ENCODE peak calls at places on chromosomes 16 and 17, in seven cellular contexts. One of them, this sample, is unnamed.

GRCh38 chr16:74107795-74108610 is 188.6 kb upstream of the PSMD7 start:
- DNase-seq in stomach: peak
- DNase-seq in GM12878: peak
- DNase-seq in suprapubic skin: no peak
- DNase-seq in transverse colon: peak
- DNase-seq in H1: peak
- DNase-seq in sigmoid colon: no peak
- DNase-seq in this sample: no peak

GRCh38 chr16:14015461-14015860 is 55.7 kb upstream of the MRTFB start:
- DNase-seq in stomach: no peak
- DNase-seq in GM12878: no peak
- DNase-seq in suprapubic skin: no peak
- DNase-seq in transverse colon: no peak
- DNase-seq in H1: no peak
- DNase-seq in sigmoid colon: no peak
- DNase-seq in this sample: no peak

GRCh38 chr17:40130352-40131042 is 8.7 kb downstream of the MSL1 start:
- DNase-seq in stomach: peak
- DNase-seq in GM12878: no peak
- DNase-seq in suprapubic skin: no peak
- DNase-seq in transverse colon: no peak
- DNase-seq in H1: no peak
- DNase-seq in sigmoid colon: peak
- DNase-seq in this sample: no peak

GRCh38 chr17:16934133-16934795 is 37.7 kb downstream of the TNFRSF13B start:
- DNase-seq in stomach: no peak
- DNase-seq in GM12878: no peak
- DNase-seq in suprapubic skin: peak
- DNase-seq in transverse colon: peak
- DNase-seq in H1: no peak
- DNase-seq in sigmoid colon: peak
- DNase-seq in this sample: peak

GRCh38 chr17:83189673-83190385 is 110.4 kb downstream of the METRNL start:
- DNase-seq in stomach: peak
- DNase-seq in GM12878: no peak
- DNase-seq in suprapubic skin: peak
- DNase-seq in transverse colon: no peak
- DNase-seq in H1: peak
- DNase-seq in sigmoid colon: peak
- DNase-seq in this sample: peak

GRCh38 chr17:72342061-72342460 is 221.2 kb downstream of the SOX9 start:
- DNase-seq in stomach: no peak
- DNase-seq in GM12878: no peak
- DNase-seq in suprapubic skin: no peak
- DNase-seq in transverse colon: no peak
- DNase-seq in H1: no peak
- DNase-seq in sigmoid colon: no peak
- DNase-seq in this sample: no peak

GRCh38 chr16:66326995-66327513 is 39.4 kb upstream of the CDH5 start:
- DNase-seq in stomach: no peak
- DNase-seq in GM12878: no peak
- DNase-seq in suprapubic skin: no peak
- DNase-seq in transverse colon: peak
- DNase-seq in H1: no peak
- DNase-seq in sigmoid colon: no peak
- DNase-seq in this sample: peak

GRCh38 chr17:40486513-40487370 is 14.7 kb downstream of the TNS4 start:
- DNase-seq in stomach: no peak
- DNase-seq in GM12878: no peak
- DNase-seq in suprapubic skin: no peak
- DNase-seq in transverse colon: no peak
- DNase-seq in H1: no peak
- DNase-seq in sigmoid colon: no peak
- DNase-seq in this sample: no peak

GRCh38 chr17:73393962-73394361 is 82.2 kb upstream of the CDC42EP4 start:
- DNase-seq in stomach: no peak
- DNase-seq in GM12878: no peak
- DNase-seq in suprapubic skin: no peak
- DNase-seq in transverse colon: no peak
- DNase-seq in H1: no peak
- DNase-seq in sigmoid colon: no peak
- DNase-seq in this sample: no peak

GRCh38 chr17:17999364-18000007 is 26.8 kb downstream of the DRC3 start:
- DNase-seq in stomach: no peak
- DNase-seq in GM12878: no peak
- DNase-seq in suprapubic skin: no peak
- DNase-seq in transverse colon: no peak
- DNase-seq in H1: no peak
- DNase-seq in sigmoid colon: no peak
- DNase-seq in this sample: no peak

GRCh38 chr16:31143889-31144148 is 6.0 kb downstream of the PRSS36 start:
- DNase-seq in stomach: no peak
- DNase-seq in GM12878: no peak
- DNase-seq in suprapubic skin: no peak
- DNase-seq in transverse colon: no peak
- DNase-seq in H1: no peak
- DNase-seq in sigmoid colon: no peak
- DNase-seq in this sample: no peak

GRCh38 chr16:31145398-31145990 is 4.4 kb downstream of the PRSS36 start:
- DNase-seq in stomach: no peak
- DNase-seq in GM12878: no peak
- DNase-seq in suprapubic skin: no peak
- DNase-seq in transverse colon: no peak
- DNase-seq in H1: no peak
- DNase-seq in sigmoid colon: no peak
- DNase-seq in this sample: no peak

GRCh38 chr16:31141489-31142108 is 6.1 kb upstream of the PRSS8 start:
- DNase-seq in stomach: no peak
- DNase-seq in GM12878: no peak
- DNase-seq in suprapubic skin: no peak
- DNase-seq in transverse colon: no peak
- DNase-seq in H1: no peak
- DNase-seq in sigmoid colon: peak
- DNase-seq in this sample: peak

GRCh38 chr16:31143036-31143888 is 6.6 kb downstream of the PRSS36 start:
- DNase-seq in stomach: no peak
- DNase-seq in GM12878: no peak
- DNase-seq in suprapubic skin: no peak
- DNase-seq in transverse colon: no peak
- DNase-seq in H1: peak
- DNase-seq in sigmoid colon: peak
- DNase-seq in this sample: peak

DNA sequence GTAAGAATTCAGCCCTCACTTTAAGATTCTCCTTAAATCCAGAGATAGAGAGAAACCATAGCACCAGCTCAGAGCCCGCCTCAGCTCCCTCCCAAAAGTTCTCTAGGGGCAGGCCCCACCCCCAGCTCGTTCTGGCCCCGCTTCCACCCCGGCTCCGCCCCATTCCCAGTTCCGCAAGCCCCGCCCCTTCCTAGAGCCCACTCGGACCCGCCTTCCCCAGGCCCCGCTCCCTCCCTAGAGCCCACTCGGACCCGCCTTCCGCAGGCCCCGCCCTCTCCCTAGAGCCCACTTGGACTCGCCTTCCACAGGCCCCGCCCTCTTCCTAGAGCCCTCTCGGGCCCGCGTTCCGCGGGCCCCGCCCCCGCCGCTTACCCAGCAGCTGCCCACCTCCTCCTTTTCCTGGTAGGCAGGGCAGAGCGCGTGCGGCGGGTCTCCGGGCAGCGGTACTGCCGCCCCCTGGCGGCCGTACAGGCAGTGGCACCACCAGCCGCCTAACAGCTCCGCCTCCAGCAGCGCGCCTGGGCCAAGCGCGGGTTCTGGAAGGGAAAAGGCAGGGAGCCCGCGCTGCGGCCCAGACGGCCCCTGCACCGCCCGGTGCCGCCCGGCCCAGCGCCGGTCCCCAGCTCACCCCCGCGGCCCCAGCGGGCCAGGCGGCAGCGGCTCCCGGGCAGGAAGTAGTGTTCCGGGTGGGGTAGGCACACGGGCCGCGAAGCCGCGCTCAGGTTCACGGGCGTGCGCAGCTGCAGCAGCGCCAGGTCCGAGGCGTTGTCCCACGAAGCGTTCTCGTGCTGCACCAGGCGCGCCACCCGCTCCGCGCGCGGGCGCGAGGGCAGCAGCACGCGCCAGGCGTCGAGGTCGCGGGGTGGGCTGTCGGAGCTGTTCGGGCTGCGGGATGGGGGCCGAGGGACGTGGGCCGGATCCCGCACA is 6.8 kb upstream of the PRSS8 start:
- DNase-seq in stomach: peak
- DNase-seq in GM12878: peak
- DNase-seq in suprapubic skin: peak
- DNase-seq in transverse colon: peak
- DNase-seq in H1: peak
- DNase-seq in sigmoid colon: peak
- DNase-seq in this sample: peak
- TF ChIP-seq EP300 in stomach: no peak
- TF ChIP-seq EP300 in GM12878: no peak
- TF ChIP-seq EP300 in suprapubic skin: no peak
- TF ChIP-seq EP300 in transverse colon: peak
- TF ChIP-seq EP300 in H1: no peak
- TF ChIP-seq EP300 in sigmoid colon: no peak
- TF ChIP-seq EP300 in this sample: no peak

GRCh38 chr16:72922714-72923113 is 125.2 kb downstream of the ZFHX3 start:
- DNase-seq in stomach: no peak
- DNase-seq in GM12878: no peak
- DNase-seq in suprapubic skin: no peak
- DNase-seq in transverse colon: no peak
- DNase-seq in H1: no peak
- DNase-seq in sigmoid colon: peak
- DNase-seq in this sample: no peak
- TF ChIP-seq POLR2AphosphoS5 in stomach: no peak
- TF ChIP-seq POLR2AphosphoS5 in GM12878: no peak
- TF ChIP-seq POLR2AphosphoS5 in suprapubic skin: no peak
- TF ChIP-seq POLR2AphosphoS5 in transverse colon: no peak
- TF ChIP-seq POLR2AphosphoS5 in H1: no peak
- TF ChIP-seq POLR2AphosphoS5 in sigmoid colon: no peak
- TF ChIP-seq POLR2AphosphoS5 in this sample: no peak

DNA sequence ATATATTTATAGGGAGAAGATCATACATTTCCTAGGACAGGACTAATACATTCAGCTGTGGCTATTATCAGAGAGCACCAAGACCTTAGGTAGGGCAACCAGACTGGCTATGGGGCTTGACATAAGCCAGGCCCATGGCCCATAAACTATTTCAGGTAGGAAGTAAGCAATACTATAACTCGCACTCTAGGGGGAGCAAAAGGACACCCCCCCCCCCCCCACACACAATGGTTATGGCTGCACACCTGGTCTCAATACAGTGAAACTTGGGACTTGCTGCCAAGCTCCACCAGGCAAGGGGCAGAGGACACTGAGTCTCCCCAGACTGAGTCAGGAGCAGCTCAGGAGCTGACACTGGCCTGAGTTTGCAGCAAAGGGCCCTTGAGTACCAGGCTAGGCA is 348.9 kb upstream of the ASIC2 start:
- DNase-seq in stomach: no peak
- DNase-seq in GM12878: no peak
- DNase-seq in suprapubic skin: no peak
- DNase-seq in transverse colon: no peak
- DNase-seq in H1: no peak
- DNase-seq in sigmoid colon: no peak
- DNase-seq in this sample: no peak
- TF ChIP-seq CTCF in stomach: no peak
- TF ChIP-seq CTCF in GM12878: peak
- TF ChIP-seq CTCF in suprapubic skin: no peak
- TF ChIP-seq CTCF in transverse colon: no peak
- TF ChIP-seq CTCF in H1: peak
- TF ChIP-seq CTCF in sigmoid colon: no peak
- TF ChIP-seq CTCF in this sample: no peak

DNA sequence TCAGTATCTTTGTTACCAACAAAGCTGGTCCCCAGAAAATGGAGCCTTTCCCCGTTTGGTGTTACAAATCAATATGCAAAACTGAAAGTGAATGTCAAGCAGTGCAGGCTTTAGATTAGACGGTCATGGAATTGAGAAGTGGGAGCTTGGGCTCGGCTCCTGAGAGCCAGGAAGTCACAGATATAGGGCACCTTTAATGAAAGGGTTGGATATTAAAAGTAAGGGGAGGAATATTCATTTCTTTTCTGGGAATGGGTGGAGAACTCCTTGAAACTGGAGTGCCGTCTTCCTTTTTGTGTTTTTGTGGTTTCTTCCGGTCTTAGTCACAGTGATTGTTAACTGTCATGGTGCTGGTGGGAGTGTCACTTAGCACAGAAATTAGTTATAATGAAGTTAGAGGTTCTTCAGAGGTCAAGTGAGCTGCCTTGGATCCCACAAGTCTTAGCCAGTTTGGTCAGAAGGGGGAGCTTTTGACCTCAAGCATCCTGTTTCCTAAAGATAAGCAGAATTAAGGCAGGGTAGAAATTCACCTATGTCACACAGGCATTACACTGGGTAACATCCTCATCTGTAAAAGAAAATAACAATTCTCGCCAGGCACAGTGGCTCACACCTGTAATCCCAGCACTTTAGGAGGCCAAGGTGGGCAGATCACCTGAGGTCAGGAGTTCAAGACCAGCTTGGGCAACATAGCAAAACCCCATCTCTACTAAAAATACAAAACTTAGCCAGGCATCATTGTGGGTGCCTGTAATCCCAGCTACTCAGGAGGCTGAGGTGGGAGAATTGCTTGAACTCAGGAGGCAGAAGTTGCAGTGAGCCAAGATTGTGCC is 9.6 kb upstream of the EIF1 start:
- DNase-seq in stomach: no peak
- DNase-seq in GM12878: peak
- DNase-seq in suprapubic skin: no peak
- DNase-seq in transverse colon: no peak
- DNase-seq in H1: no peak
- DNase-seq in sigmoid colon: peak
- DNase-seq in this sample: peak
- TF ChIP-seq EP300 in stomach: no peak
- TF ChIP-seq EP300 in GM12878: no peak
- TF ChIP-seq EP300 in suprapubic skin: no peak
- TF ChIP-seq EP300 in transverse colon: no peak
- TF ChIP-seq EP300 in H1: no peak
- TF ChIP-seq EP300 in sigmoid colon: no peak
- TF ChIP-seq EP300 in this sample: peak

GRCh38 chr17:80449930-80450576 is 26.4 kb downstream of the NPTX1 start:
- DNase-seq in stomach: no peak
- DNase-seq in GM12878: no peak
- DNase-seq in suprapubic skin: no peak
- DNase-seq in transverse colon: no peak
- DNase-seq in H1: no peak
- DNase-seq in sigmoid colon: no peak
- DNase-seq in this sample: no peak
- TF ChIP-seq POLR2AphosphoS5 in stomach: no peak
- TF ChIP-seq POLR2AphosphoS5 in GM12878: no peak
- TF ChIP-seq POLR2AphosphoS5 in suprapubic skin: no peak
- TF ChIP-seq POLR2AphosphoS5 in transverse colon: no peak
- TF ChIP-seq POLR2AphosphoS5 in H1: no peak
- TF ChIP-seq POLR2AphosphoS5 in sigmoid colon: no peak
- TF ChIP-seq POLR2AphosphoS5 in this sample: no peak

DNA sequence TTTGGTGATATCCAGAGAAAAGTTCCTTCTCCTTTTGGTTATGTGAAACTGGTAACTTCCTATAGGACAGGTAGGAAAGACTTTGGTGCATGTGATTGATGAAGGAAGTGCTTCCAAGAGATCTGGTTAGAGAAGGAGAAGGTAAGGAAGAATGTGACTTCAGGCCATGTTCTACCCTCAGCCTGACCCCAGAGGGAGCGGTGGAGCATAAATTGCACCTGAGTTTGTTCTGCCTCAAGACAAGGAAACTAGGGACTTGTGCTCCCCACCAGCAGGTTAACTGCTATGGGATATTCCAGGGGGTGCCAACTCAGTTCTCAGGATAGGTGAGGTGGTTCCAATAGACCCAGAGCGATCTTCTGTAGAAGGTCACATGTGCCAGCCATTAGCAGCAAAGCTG is 299.3 kb upstream of the XYLT1 start:
- DNase-seq in stomach: no peak
- DNase-seq in GM12878: no peak
- DNase-seq in suprapubic skin: no peak
- DNase-seq in transverse colon: no peak
- DNase-seq in H1: no peak
- DNase-seq in sigmoid colon: no peak
- DNase-seq in this sample: no peak
- TF ChIP-seq CTCF in stomach: no peak
- TF ChIP-seq CTCF in GM12878: no peak
- TF ChIP-seq CTCF in suprapubic skin: no peak
- TF ChIP-seq CTCF in transverse colon: no peak
- TF ChIP-seq CTCF in H1: peak
- TF ChIP-seq CTCF in sigmoid colon: no peak
- TF ChIP-seq CTCF in this sample: no peak

This sample was measured in upper lobe of left lung.